ENCODE peak calls at places on chromosomes 11 and 22, in four cellular contexts. S is breast epithelium, U is HFF-Myc, V is EH. J is an unnamed sample.

GRCh38 chr11:4184163-4184916 is 89.7 kb downstream of the RRM1 start:
- DNase-seq in V (no peak), U (no peak), S (no peak), J (no peak)

GRCh38 chr11:62574363-62575057 is 819 bp upstream of the EEF1G start:
- DNase-seq in S (peak), V (peak), U (no peak), J (no peak)

GRCh38 chr22:45318558-45319318 is 9.0 kb downstream of the FAM118A start:
- DNase-seq in U (no peak), V (peak), S (no peak), J (no peak)

GRCh38 chr11:2943711-2944118 is 14.5 kb upstream of the PHLDA2 start:
- DNase-seq in S (no peak), V (no peak), U (no peak), J (no peak)

GRCh38 chr22:22878801-22879674 is 8.6 kb upstream of the IGLL5 start:
- DNase-seq in U (no peak), V (no peak), S (peak), J (no peak)

GRCh38 chr22:19566599-19567382 is 42.6 kb upstream of the CLDN5 start:
- DNase-seq in S (no peak), V (no peak), U (no peak), J (no peak)

GRCh38 chr11:69430566-69430965 is 50.9 kb upstream of the LINC01488 start:
- DNase-seq in V (peak), U (no peak), S (no peak), J (no peak)

GRCh38 chr11:3091846-3092602 is 34.8 kb upstream of the CARS1 start:
- DNase-seq in S (peak), V (peak), U (no peak), J (no peak)

GRCh38 chr11:2909145-2909914 is 19.9 kb downstream of the PHLDA2 start:
- DNase-seq in U (no peak), S (no peak), V (no peak), J (no peak)

GRCh38 chr22:39522567-39523300 is 2.4 kb downstream of the ATF4 start:
- DNase-seq in S (no peak), U (no peak), V (peak), J (no peak)

GRCh38 chr11:58330861-58331260 is 28.0 kb downstream of the OR5B17 start:
- DNase-seq in V (peak), S (no peak), U (no peak), J (no peak)

GRCh38 chr11:68954970-68955958 is 25.5 kb downstream of the MRGPRD start:
- DNase-seq in V (peak), U (peak), S (no peak), J (no peak)

GRCh38 chr22:19748991-19749665 is 11.4 kb upstream of the TBX1 start:
- DNase-seq in U (no peak), V (no peak), S (no peak), J (no peak)

GRCh38 chr11:123487157-123487744 is 57.2 kb downstream of the GRAMD1B start:
- DNase-seq in S (no peak), U (no peak), V (no peak), J (no peak)

GRCh38 chr22:39171623-39172264 is 19.3 kb upstream of the CBX7 start:
- DNase-seq in V (no peak), U (no peak), S (no peak), J (no peak)

GRCh38 chr11:126419801-126420729 is 64.6 kb downstream of the ST3GAL4 start:
- DNase-seq in U (no peak), S (no peak), V (peak), J (no peak)

GRCh38 chr22:36977401-36977861 is 41.8 kb downstream of the TST start:
- DNase-seq in V (peak), S (peak), U (no peak), J (no peak)

GRCh38 chr11:76615950-76616349 is 54.6 kb downstream of the LRRC32 start:
- DNase-seq in V (peak), S (no peak), U (no peak), J (peak)

GRCh38 chr22:46055176-46055850 is 78.4 kb upstream of the WNT7B start:
- DNase-seq in U (no peak), V (peak), S (peak), J (no peak)

GRCh38 chr11:69605737-69606526 is 35.0 kb upstream of the CCND1 start:
- DNase-seq in V (no peak), U (no peak), S (no peak), J (no peak)